ENCODE peak calls at places on chromosome 14, in four cellular contexts. Q is posterior cingulate gyrus, Y is NCI-H460, U is mucosa of descending colon. B is an unnamed sample.

GRCh38 chr14:92846162-92846897 is 52.2 kb downstream of the GOLGA5 start:
- DNase-seq in Y (no peak), U (no peak), Q (no peak), B (no peak)

GRCh38 chr14:105143451-105144230 is 24.9 kb downstream of the JAG2 start:
- DNase-seq in U (no peak), Y (no peak), Q (no peak), B (no peak)

GRCh38 chr14:58815046-58815701 is 177.4 kb downstream of the DACT1 start:
- DNase-seq in Q (no peak), U (no peak), Y (no peak), B (no peak)

GRCh38 chr14:54881761-54882401 is 20.7 kb downstream of the GCH1 start:
- DNase-seq in U (peak), Y (no peak), Q (no peak), B (no peak)

GRCh38 chr14:104657114-104657524 is 32.3 kb upstream of the INF2 start:
- DNase-seq in Q (peak), Y (no peak), U (peak), B (peak)

GRCh38 chr14:90444077-90444696 is 47.4 kb downstream of the CALM1 start:
- DNase-seq in Y (no peak), Q (no peak), U (no peak), B (no peak)

GRCh38 chr14:34212574-34212973 is 249.5 kb downstream of the SPTSSA start:
- DNase-seq in U (no peak), Q (no peak), Y (no peak), B (peak)

GRCh38 chr14:24250354-24250753 is 7.9 kb upstream of the TINF2 start:
- DNase-seq in Q (no peak), U (no peak), Y (no peak), B (no peak)

GRCh38 chr14:23071244-23071974 is 14.1 kb upstream of the CDH24 start:
- DNase-seq in Y (peak), Q (peak), U (peak), B (peak)

GRCh38 chr14:95233702-95234241 is 76.4 kb upstream of the DICER1 start:
- DNase-seq in U (peak), Q (no peak), Y (no peak), B (no peak)

GRCh38 chr14:37594916-37595808 is at the start of the genes FOXA1 and TTC6:
- DNase-seq in Q (no peak), Y (no peak), U (peak), B (peak)

GRCh38 chr14:55240526-55241178 is 30.6 kb upstream of the FBXO34 start:
- DNase-seq in Q (no peak), Y (no peak), U (no peak), B (peak)

GRCh38 chr14:73392329-73393257 is 65.8 kb downstream of the NUMB start:
- DNase-seq in U (no peak), Q (no peak), Y (no peak), B (no peak)

GRCh38 chr14:103905861-103906456 is 22.3 kb upstream of the TDRD9 start:
- DNase-seq in Q (no peak), Y (no peak), U (no peak), B (no peak)

GRCh38 chr14:72679106-72679505 is 214.8 kb downstream of the DPF3 start:
- DNase-seq in U (no peak), Y (no peak), Q (no peak), B (peak)

GRCh38 chr14:77039285-77040058 is 11.0 kb upstream of the IRF2BPL start:
- DNase-seq in Q (no peak), U (no peak), Y (no peak), B (peak)

GRCh38 chr14:89417111-89417468 is at the start of gene FOXN3:
- DNase-seq in Y (peak), U (peak), Q (peak), B (peak)

GRCh38 chr14:51401272-51401671 is 161.2 kb downstream of the TMX1 start:
- DNase-seq in Q (no peak), Y (no peak), U (no peak), B (peak)

GRCh38 chr14:89387922-89388685 is 28.9 kb downstream of the FOXN3 start:
- DNase-seq in U (no peak), Y (no peak), Q (no peak), B (no peak)

GRCh38 chr14:101070540-101071492 is 167.3 kb upstream of the RTL1 start:
- DNase-seq in Y (no peak), U (no peak), Q (no peak), B (peak)